ENCODE peak calls at places on chromosomes 3 and 15, in nine cellular contexts. One of them, this sample, is unnamed.

GRCh38 chr3:188854395-188855149 is 317.2 kb upstream of the TPRG1 start:
- DNase-seq in PC-3: no peak
- DNase-seq in nephron progenitor cell: no peak
- DNase-seq in H9: no peak
- DNase-seq in ascending aorta: no peak
- DNase-seq in heart left ventricle: no peak
- DNase-seq in stomach: no peak
- DNase-seq in AG04449: no peak
- DNase-seq in endothelial cell of umbilical vein: no peak
- DNase-seq in this sample: no peak

GRCh38 chr15:64090527-64090926 is 3.1 kb downstream of the CIAO2A start:
- DNase-seq in PC-3: no peak
- DNase-seq in nephron progenitor cell: no peak
- DNase-seq in H9: no peak
- DNase-seq in ascending aorta: no peak
- DNase-seq in heart left ventricle: no peak
- DNase-seq in stomach: no peak
- DNase-seq in AG04449: no peak
- DNase-seq in endothelial cell of umbilical vein: no peak
- DNase-seq in this sample: no peak

GRCh38 chr15:64096486-64097431 is 977 bp downstream of the SNX1 start:
- DNase-seq in PC-3: peak; percentile 36
- DNase-seq in nephron progenitor cell: no peak
- DNase-seq in H9: no peak
- DNase-seq in ascending aorta: no peak
- DNase-seq in heart left ventricle: no peak
- DNase-seq in stomach: no peak
- DNase-seq in AG04449: no peak
- DNase-seq in endothelial cell of umbilical vein: peak; percentile 61
- DNase-seq in this sample: no peak

GRCh38 chr3:132721479-132722164 is 587 bp downstream of the NPHP3 start:
- DNase-seq in PC-3: peak; percentile 40
- DNase-seq in nephron progenitor cell: peak; percentile 23
- DNase-seq in H9: peak; percentile 73
- DNase-seq in ascending aorta: peak; percentile 86
- DNase-seq in heart left ventricle: peak; percentile 87
- DNase-seq in stomach: peak; percentile 70
- DNase-seq in AG04449: no peak
- DNase-seq in endothelial cell of umbilical vein: no peak
- DNase-seq in this sample: peak; percentile 78

GRCh38 chr3:169812124-169812843 is 386 bp upstream of the LRRIQ4 start:
- DNase-seq in PC-3: peak; percentile 58
- DNase-seq in nephron progenitor cell: peak; percentile 73
- DNase-seq in H9: peak; percentile 73
- DNase-seq in ascending aorta: peak; percentile 80
- DNase-seq in heart left ventricle: peak; percentile 87
- DNase-seq in stomach: peak; percentile 73
- DNase-seq in AG04449: no peak
- DNase-seq in endothelial cell of umbilical vein: peak; percentile 76
- DNase-seq in this sample: peak; percentile 81

GRCh38 chr15:64532921-64533320 is 72.5 kb downstream of the ZNF609 start:
- DNase-seq in PC-3: no peak
- DNase-seq in nephron progenitor cell: no peak
- DNase-seq in H9: no peak
- DNase-seq in ascending aorta: no peak
- DNase-seq in heart left ventricle: no peak
- DNase-seq in stomach: no peak
- DNase-seq in AG04449: no peak
- DNase-seq in endothelial cell of umbilical vein: no peak
- DNase-seq in this sample: no peak

GRCh38 chr15:57527382-57528091 is 64.2 kb upstream of the MYZAP start:
- DNase-seq in PC-3: peak; percentile 80
- DNase-seq in nephron progenitor cell: peak; percentile 49
- DNase-seq in H9: peak; percentile 65
- DNase-seq in ascending aorta: no peak
- DNase-seq in heart left ventricle: no peak
- DNase-seq in stomach: no peak
- DNase-seq in AG04449: peak; percentile 65
- DNase-seq in endothelial cell of umbilical vein: peak; percentile 86
- DNase-seq in this sample: peak; percentile 60

GRCh38 chr3:187919990-187920389 is 174.7 kb upstream of the BCL6 start:
- DNase-seq in PC-3: no peak
- DNase-seq in nephron progenitor cell: no peak
- DNase-seq in H9: no peak
- DNase-seq in ascending aorta: no peak
- DNase-seq in heart left ventricle: no peak
- DNase-seq in stomach: no peak
- DNase-seq in AG04449: no peak
- DNase-seq in endothelial cell of umbilical vein: no peak
- DNase-seq in this sample: no peak

GRCh38 chr3:37308247-37308646 is 133.9 kb upstream of the LRRFIP2 start:
- DNase-seq in PC-3: peak; percentile 66
- DNase-seq in nephron progenitor cell: no peak
- DNase-seq in H9: no peak
- DNase-seq in ascending aorta: no peak
- DNase-seq in heart left ventricle: no peak
- DNase-seq in stomach: no peak
- DNase-seq in AG04449: no peak
- DNase-seq in endothelial cell of umbilical vein: peak; percentile 31
- DNase-seq in this sample: no peak

GRCh38 chr3:53081318-53081717 is 35.4 kb upstream of the SFMBT1 start:
- DNase-seq in PC-3: no peak
- DNase-seq in nephron progenitor cell: no peak
- DNase-seq in H9: peak; percentile 15
- DNase-seq in ascending aorta: no peak
- DNase-seq in heart left ventricle: no peak
- DNase-seq in stomach: no peak
- DNase-seq in AG04449: no peak
- DNase-seq in endothelial cell of umbilical vein: no peak
- DNase-seq in this sample: no peak

GRCh38 chr3:179100652-179101051 is 29.0 kb upstream of the ZMAT3 start:
- DNase-seq in PC-3: peak; percentile 46
- DNase-seq in nephron progenitor cell: no peak
- DNase-seq in H9: no peak
- DNase-seq in ascending aorta: no peak
- DNase-seq in heart left ventricle: no peak
- DNase-seq in stomach: no peak
- DNase-seq in AG04449: no peak
- DNase-seq in endothelial cell of umbilical vein: no peak
- DNase-seq in this sample: no peak

GRCh38 chr3:179093807-179094206 is 22.2 kb upstream of the ZMAT3 start:
- DNase-seq in PC-3: peak; percentile 27
- DNase-seq in nephron progenitor cell: no peak
- DNase-seq in H9: no peak
- DNase-seq in ascending aorta: no peak
- DNase-seq in heart left ventricle: no peak
- DNase-seq in stomach: no peak
- DNase-seq in AG04449: no peak
- DNase-seq in endothelial cell of umbilical vein: no peak
- DNase-seq in this sample: no peak

DNA sequence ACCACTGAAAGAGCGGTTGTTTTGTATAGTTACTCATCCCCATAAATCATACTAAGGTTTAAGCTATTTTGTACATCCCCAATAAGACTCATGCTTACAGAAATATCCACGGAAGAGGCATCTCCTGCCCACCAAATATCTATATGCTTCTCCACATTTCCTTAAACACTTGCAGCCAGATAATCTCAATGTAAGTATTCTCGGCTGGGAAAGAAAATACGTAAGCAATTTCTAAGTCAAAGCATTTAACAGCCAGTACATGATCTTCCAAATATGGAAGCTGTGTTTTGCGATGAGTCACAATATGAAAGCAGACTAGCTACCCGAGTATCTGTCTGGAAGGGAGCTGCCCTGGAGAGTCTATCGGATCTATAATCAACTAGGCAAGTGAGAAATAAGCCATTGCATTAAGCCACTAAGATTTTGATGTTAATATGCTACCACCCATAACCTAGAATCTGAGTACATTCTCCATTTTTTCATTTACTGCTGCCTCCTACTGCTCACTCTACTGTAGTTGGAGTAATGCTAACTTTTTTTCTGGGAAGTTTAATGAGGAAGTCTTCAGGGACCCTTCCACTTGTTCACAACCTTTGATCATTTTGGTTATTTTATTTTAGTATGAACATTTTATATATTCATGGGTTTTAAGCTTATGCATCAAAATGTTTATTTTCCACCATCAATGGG is 26.9 kb upstream of the ZMAT3 start:
- DNase-seq in PC-3: peak; percentile 47
- DNase-seq in nephron progenitor cell: no peak
- DNase-seq in H9: no peak
- DNase-seq in ascending aorta: no peak
- DNase-seq in heart left ventricle: no peak
- DNase-seq in stomach: no peak
- DNase-seq in AG04449: no peak
- DNase-seq in endothelial cell of umbilical vein: no peak
- DNase-seq in this sample: no peak
- TF ChIP-seq CTCF in PC-3: no peak
- TF ChIP-seq CTCF in nephron progenitor cell: no peak
- TF ChIP-seq CTCF in H9: no peak
- TF ChIP-seq CTCF in ascending aorta: no peak
- TF ChIP-seq CTCF in heart left ventricle: no peak
- TF ChIP-seq CTCF in stomach: no peak
- TF ChIP-seq CTCF in AG04449: no peak
- TF ChIP-seq CTCF in endothelial cell of umbilical vein: no peak
- TF ChIP-seq CTCF in this sample: no peak

DNA sequence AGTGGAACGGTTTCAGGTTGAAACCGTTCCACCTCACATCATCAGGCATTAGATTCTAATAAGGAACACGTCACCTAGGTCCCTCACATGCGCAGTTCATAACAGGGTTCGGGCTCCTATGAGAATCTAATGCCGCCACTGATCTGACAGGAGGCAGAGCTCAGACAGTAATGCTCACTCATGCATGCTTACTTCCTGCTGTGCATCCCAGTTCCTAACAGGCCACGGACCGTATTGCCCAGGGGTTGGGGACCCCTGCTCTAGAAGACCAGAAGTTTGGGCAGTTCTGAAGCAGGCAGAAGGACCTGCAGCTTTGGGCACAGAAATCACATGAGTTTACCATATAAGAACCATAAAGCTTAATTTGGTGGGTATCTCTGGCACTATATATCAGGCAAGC is 61.4 kb downstream of the MYO1E start:
- DNase-seq in PC-3: no peak
- DNase-seq in nephron progenitor cell: no peak
- DNase-seq in H9: no peak
- DNase-seq in ascending aorta: no peak
- DNase-seq in heart left ventricle: no peak
- DNase-seq in stomach: no peak
- DNase-seq in AG04449: no peak
- DNase-seq in endothelial cell of umbilical vein: no peak
- DNase-seq in this sample: no peak
- TF ChIP-seq CTCF in PC-3: no peak
- TF ChIP-seq CTCF in nephron progenitor cell: no peak
- TF ChIP-seq CTCF in H9: no peak
- TF ChIP-seq CTCF in ascending aorta: no peak
- TF ChIP-seq CTCF in heart left ventricle: no peak
- TF ChIP-seq CTCF in stomach: no peak
- TF ChIP-seq CTCF in AG04449: no peak
- TF ChIP-seq CTCF in endothelial cell of umbilical vein: no peak
- TF ChIP-seq CTCF in this sample: no peak

GRCh38 chr15:32853667-32854066 is 135.9 kb downstream of the GREM1 start:
- DNase-seq in PC-3: no peak
- DNase-seq in nephron progenitor cell: no peak
- DNase-seq in H9: peak; percentile 39
- DNase-seq in ascending aorta: no peak
- DNase-seq in heart left ventricle: no peak
- DNase-seq in stomach: no peak
- DNase-seq in AG04449: no peak
- DNase-seq in endothelial cell of umbilical vein: no peak
- DNase-seq in this sample: no peak

GRCh38 chr15:32852771-32853170 is 135.0 kb downstream of the GREM1 start:
- DNase-seq in PC-3: no peak
- DNase-seq in nephron progenitor cell: no peak
- DNase-seq in H9: no peak
- DNase-seq in ascending aorta: no peak
- DNase-seq in heart left ventricle: no peak
- DNase-seq in stomach: no peak
- DNase-seq in AG04449: no peak
- DNase-seq in endothelial cell of umbilical vein: no peak
- DNase-seq in this sample: no peak

GRCh38 chr15:32856753-32857152 is 138.9 kb downstream of the GREM1 start:
- DNase-seq in PC-3: no peak
- DNase-seq in nephron progenitor cell: no peak
- DNase-seq in H9: no peak
- DNase-seq in ascending aorta: no peak
- DNase-seq in heart left ventricle: no peak
- DNase-seq in stomach: no peak
- DNase-seq in AG04449: no peak
- DNase-seq in endothelial cell of umbilical vein: no peak
- DNase-seq in this sample: no peak

GRCh38 chr15:32857732-32858131 is 139.9 kb downstream of the GREM1 start:
- DNase-seq in PC-3: no peak
- DNase-seq in nephron progenitor cell: no peak
- DNase-seq in H9: no peak
- DNase-seq in ascending aorta: no peak
- DNase-seq in heart left ventricle: no peak
- DNase-seq in stomach: no peak
- DNase-seq in AG04449: no peak
- DNase-seq in endothelial cell of umbilical vein: no peak
- DNase-seq in this sample: no peak

DNA sequence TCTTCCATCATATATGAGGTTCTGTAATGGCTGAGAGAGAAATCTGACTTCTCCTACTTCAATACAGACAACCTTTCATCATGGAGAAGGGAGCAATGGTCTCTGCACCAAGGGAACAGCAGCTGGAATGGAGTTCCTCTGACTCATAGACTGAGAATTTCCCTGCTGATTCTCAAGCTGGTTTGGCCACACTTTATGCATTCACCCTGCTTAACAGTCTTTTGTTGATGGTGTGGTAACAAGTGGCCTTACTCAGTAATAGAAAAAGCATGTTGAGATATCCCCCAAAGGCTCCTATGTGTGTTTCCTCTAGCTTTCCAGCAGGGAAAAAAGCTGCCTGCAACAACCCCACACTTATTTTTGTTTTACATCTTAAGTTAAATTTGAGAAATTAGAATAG is 138.1 kb downstream of the GREM1 start:
- DNase-seq in PC-3: peak; percentile 94
- DNase-seq in nephron progenitor cell: no peak
- DNase-seq in H9: peak; percentile 59
- DNase-seq in ascending aorta: peak; percentile 74
- DNase-seq in heart left ventricle: no peak
- DNase-seq in stomach: no peak
- DNase-seq in AG04449: peak; percentile 99
- DNase-seq in endothelial cell of umbilical vein: peak; percentile 94
- DNase-seq in this sample: no peak
- TF ChIP-seq CTCF in PC-3: no peak
- TF ChIP-seq CTCF in nephron progenitor cell: no peak
- TF ChIP-seq CTCF in H9: no peak
- TF ChIP-seq CTCF in ascending aorta: no peak
- TF ChIP-seq CTCF in heart left ventricle: no peak
- TF ChIP-seq CTCF in stomach: no peak
- TF ChIP-seq CTCF in AG04449: peak; percentile 1
- TF ChIP-seq CTCF in endothelial cell of umbilical vein: no peak
- TF ChIP-seq CTCF in this sample: no peak

DNA sequence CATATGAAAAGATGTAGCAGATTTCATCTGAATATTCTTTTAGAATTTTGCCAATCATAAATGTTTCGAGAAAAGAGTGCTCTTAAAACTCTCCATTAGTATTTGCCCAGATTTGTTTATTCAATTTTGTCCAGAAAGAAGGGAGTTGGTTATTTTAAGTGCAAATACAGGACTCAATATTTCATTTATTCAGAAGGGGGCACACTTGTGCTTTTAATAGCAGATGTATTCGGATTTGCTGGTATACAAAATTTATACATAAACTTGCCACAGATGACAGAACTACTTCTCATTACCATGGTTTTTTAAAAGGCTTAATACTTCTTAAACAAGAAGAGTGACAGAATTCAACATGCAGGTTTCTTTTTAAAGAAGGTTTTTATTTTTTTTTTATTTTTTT is 69.8 kb upstream of the GRM7 start:
- DNase-seq in PC-3: peak; percentile 38
- DNase-seq in nephron progenitor cell: no peak
- DNase-seq in H9: no peak
- DNase-seq in ascending aorta: no peak
- DNase-seq in heart left ventricle: no peak
- DNase-seq in stomach: no peak
- DNase-seq in AG04449: no peak
- DNase-seq in endothelial cell of umbilical vein: peak; percentile 17
- DNase-seq in this sample: no peak
- TF ChIP-seq CTCF in PC-3: peak; percentile 49
- TF ChIP-seq CTCF in nephron progenitor cell: no peak
- TF ChIP-seq CTCF in H9: no peak
- TF ChIP-seq CTCF in ascending aorta: peak; percentile 39
- TF ChIP-seq CTCF in heart left ventricle: no peak
- TF ChIP-seq CTCF in stomach: no peak
- TF ChIP-seq CTCF in AG04449: no peak
- TF ChIP-seq CTCF in endothelial cell of umbilical vein: no peak
- TF ChIP-seq CTCF in this sample: no peak